ENCODE peak calls at places on chromosomes 7 and 10, in eight cellular contexts. Z is GDM1; H is OCI-M1; O is heart left ventricle; V is activated CD4-positive, alpha-beta T cell treated with anti-CD3 and anti-CD28 coated beads, Interleukin-2, amount 50 U/mL, for 1 hour; M is AG08396; B is Daoy; G is MV-4-11. T is an unnamed sample.

GRCh38 chr10:102003541-102003940 is 52.4 kb downstream of the ARMH3 start:
- DNase-seq in O (no peak), G (peak), Z (no peak), M (no peak), H (no peak), V (no peak), B (no peak), T (no peak)

GRCh38 chr10:32149257-32149955 is 93.2 kb upstream of the KIF5B start:
- DNase-seq in B (peak), Z (no peak), V (no peak), O (peak), M (peak), G (no peak), H (peak), T (peak)

GRCh38 chr7:66902844-66903180 is 18.2 kb upstream of the TMEM248 start:
- DNase-seq in O (no peak), G (no peak), H (no peak), B (no peak), Z (no peak), M (no peak), V (no peak), T (no peak)

GRCh38 chr7:159122276-159122675 is 22.4 kb downstream of the VIPR2 start:
- DNase-seq in H (no peak), B (no peak), V (no peak), Z (no peak), O (no peak), M (no peak), G (no peak), T (no peak)

GRCh38 chr7:21140622-21141021 is 287.3 kb upstream of the SP4 start:
- DNase-seq in M (no peak), O (no peak), H (no peak), Z (no peak), B (no peak), V (no peak), G (no peak), T (no peak)

GRCh38 chr10:38156416-38157269 is 62.5 kb downstream of the ZNF37A start:
- DNase-seq in O (no peak), G (no peak), B (no peak), M (no peak), Z (no peak), H (no peak), V (no peak), T (no peak)

GRCh38 chr7:80883188-80884025 is 35.4 kb downstream of the SEMA3C start:
- DNase-seq in O (no peak), V (no peak), Z (no peak), H (peak), M (peak), G (no peak), B (peak), T (peak)

GRCh38 chr7:52447781-52448180 is 587.7 kb upstream of the POM121L12 start:
- DNase-seq in B (no peak), H (no peak), G (no peak), Z (no peak), M (no peak), V (no peak), O (no peak), T (no peak)

GRCh38 chr10:59299933-59300332 is 62.4 kb downstream of the FAM13C start:
- DNase-seq in M (no peak), B (no peak), G (no peak), H (no peak), O (no peak), V (no peak), Z (no peak), T (no peak)

GRCh38 chr10:95909591-95909990 is 1.8 kb downstream of the CC2D2B start:
- DNase-seq in M (no peak), H (no peak), Z (no peak), B (no peak), G (peak), V (no peak), O (no peak), T (no peak)

GRCh38 chr7:30713397-30713796 is 31.1 kb upstream of the CRHR2 start:
- DNase-seq in B (peak), O (no peak), H (no peak), Z (no peak), V (no peak), G (no peak), M (no peak), T (no peak)

GRCh38 chr7:30312186-30312585 is 27.8 kb downstream of the ZNRF2 start:
- DNase-seq in Z (no peak), M (no peak), B (no peak), G (no peak), V (no peak), H (no peak), O (no peak), T (no peak)

GRCh38 chr7:129785457-129786178 is 167.1 kb downstream of the UBE2H start:
- DNase-seq in G (peak), H (no peak), V (no peak), B (no peak), Z (no peak), O (no peak), M (no peak), T (no peak)

GRCh38 chr7:55365103-55365679 is at the start of gene LANCL2:
- DNase-seq in B (no peak), O (no peak), G (no peak), M (peak), V (peak), Z (no peak), H (peak), T (no peak)

GRCh38 chr7:112411186-112411795 is 39.0 kb upstream of the IFRD1 start:
- DNase-seq in M (peak), G (no peak), H (peak), O (no peak), Z (no peak), V (no peak), B (peak), T (no peak)

GRCh38 chr7:69367785-69368184 is 230.5 kb upstream of the AUTS2 start:
- DNase-seq in O (no peak), H (no peak), G (no peak), Z (no peak), M (no peak), V (no peak), B (peak), T (peak)

GRCh38 chr10:4083509-4084003 is 298.5 kb upstream of the KLF6 start:
- DNase-seq in G (no peak), H (no peak), O (peak), V (no peak), B (no peak), M (peak), Z (no peak), T (no peak)

GRCh38 chr10:35890061-35890969 is 248.2 kb upstream of the FZD8 start:
- DNase-seq in G (no peak), H (no peak), B (no peak), O (no peak), Z (no peak), V (no peak), M (no peak), T (no peak)

GRCh38 chr10:10975647-10976046 is 42.0 kb upstream of the CELF2 start:
- DNase-seq in G (no peak), M (no peak), B (no peak), H (no peak), O (no peak), V (no peak), Z (no peak), T (no peak)

GRCh38 chr10:71433983-71434744 is 37.4 kb downstream of the CDH23 start:
- DNase-seq in O (no peak), V (no peak), Z (no peak), B (peak), G (no peak), H (no peak), M (no peak), T (no peak)

GRCh38 chr10:95792211-95792780 is 36.3 kb downstream of the ENTPD1 start:
- DNase-seq in H (peak), V (no peak), Z (no peak), B (no peak), M (no peak), O (no peak), G (peak), T (no peak)

T was measured in GM04504.